ENCODE peak calls at places on chromosome 19, in six cellular contexts. One of them, this sample, is unnamed.

GRCh38 chr19:23543351-23543750 is 143.7 kb downstream of the ZNF675 start:
- DNase-seq in ACHN: no peak
- DNase-seq in AG08395: no peak
- DNase-seq in activated gamma-delta T cell treated with anti-CD3 and anti-CD28 coated beads, Interleukin-2, amount 50 U/mL, for 16 hours: no peak
- DNase-seq in adrenal gland: no peak
- DNase-seq in GM04504: no peak
- DNase-seq in this sample: no peak

GRCh38 chr19:55210120-55210493 is 806 bp upstream of the PTPRH start:
- DNase-seq in ACHN: peak
- DNase-seq in AG08395: peak
- DNase-seq in activated gamma-delta T cell treated with anti-CD3 and anti-CD28 coated beads, Interleukin-2, amount 50 U/mL, for 16 hours: no peak
- DNase-seq in adrenal gland: peak
- DNase-seq in GM04504: peak
- DNase-seq in this sample: no peak

GRCh38 chr19:16167055-16167454 is 6.3 kb downstream of the CIB3 start:
- DNase-seq in ACHN: no peak
- DNase-seq in AG08395: no peak
- DNase-seq in activated gamma-delta T cell treated with anti-CD3 and anti-CD28 coated beads, Interleukin-2, amount 50 U/mL, for 16 hours: no peak
- DNase-seq in adrenal gland: no peak
- DNase-seq in GM04504: no peak
- DNase-seq in this sample: no peak

GRCh38 chr19:49896863-49897621 is at the start of gene IL4I1:
- DNase-seq in ACHN: peak
- DNase-seq in AG08395: peak
- DNase-seq in activated gamma-delta T cell treated with anti-CD3 and anti-CD28 coated beads, Interleukin-2, amount 50 U/mL, for 16 hours: peak
- DNase-seq in adrenal gland: no peak
- DNase-seq in GM04504: no peak
- DNase-seq in this sample: peak

GRCh38 chr19:49338691-49339363 is 3.6 kb downstream of the CD37 start:
- DNase-seq in ACHN: no peak
- DNase-seq in AG08395: peak
- DNase-seq in activated gamma-delta T cell treated with anti-CD3 and anti-CD28 coated beads, Interleukin-2, amount 50 U/mL, for 16 hours: no peak
- DNase-seq in adrenal gland: peak
- DNase-seq in GM04504: no peak
- DNase-seq in this sample: peak

GRCh38 chr19:15249912-15250634 is 17.8 kb upstream of the EPHX3 start:
- DNase-seq in ACHN: no peak
- DNase-seq in AG08395: peak
- DNase-seq in activated gamma-delta T cell treated with anti-CD3 and anti-CD28 coated beads, Interleukin-2, amount 50 U/mL, for 16 hours: no peak
- DNase-seq in adrenal gland: no peak
- DNase-seq in GM04504: peak
- DNase-seq in this sample: peak

GRCh38 chr19:47483200-47483599 is 819 bp downstream of the KPTN start:
- DNase-seq in ACHN: no peak
- DNase-seq in AG08395: no peak
- DNase-seq in activated gamma-delta T cell treated with anti-CD3 and anti-CD28 coated beads, Interleukin-2, amount 50 U/mL, for 16 hours: no peak
- DNase-seq in adrenal gland: no peak
- DNase-seq in GM04504: no peak
- DNase-seq in this sample: no peak

GRCh38 chr19:55206664-55207500 is 2.4 kb downstream of the PTPRH start:
- DNase-seq in ACHN: peak
- DNase-seq in AG08395: peak
- DNase-seq in activated gamma-delta T cell treated with anti-CD3 and anti-CD28 coated beads, Interleukin-2, amount 50 U/mL, for 16 hours: no peak
- DNase-seq in adrenal gland: peak
- DNase-seq in GM04504: peak
- DNase-seq in this sample: peak

GRCh38 chr19:55581828-55582223 is 1.2 kb upstream of the ZNF579 start:
- DNase-seq in ACHN: peak
- DNase-seq in AG08395: no peak
- DNase-seq in activated gamma-delta T cell treated with anti-CD3 and anti-CD28 coated beads, Interleukin-2, amount 50 U/mL, for 16 hours: no peak
- DNase-seq in adrenal gland: no peak
- DNase-seq in GM04504: no peak
- DNase-seq in this sample: no peak

GRCh38 chr19:3687774-3688706 is 12.2 kb downstream of the PIP5K1C start:
- DNase-seq in ACHN: no peak
- DNase-seq in AG08395: no peak
- DNase-seq in activated gamma-delta T cell treated with anti-CD3 and anti-CD28 coated beads, Interleukin-2, amount 50 U/mL, for 16 hours: peak
- DNase-seq in adrenal gland: peak
- DNase-seq in GM04504: no peak
- DNase-seq in this sample: peak

GRCh38 chr19:56126983-56127780 is 6.1 kb upstream of the ZNF787 start:
- DNase-seq in ACHN: no peak
- DNase-seq in AG08395: no peak
- DNase-seq in activated gamma-delta T cell treated with anti-CD3 and anti-CD28 coated beads, Interleukin-2, amount 50 U/mL, for 16 hours: no peak
- DNase-seq in adrenal gland: no peak
- DNase-seq in GM04504: no peak
- DNase-seq in this sample: no peak

This sample was measured in right cardiac atrium.